ENCODE peak calls at places on chromosomes 1 and 21, in nine cellular contexts. N is pulmonary artery endothelial cell; C is NCI-H2081 treated with DMSO at 0.1 percent for 48 hours; R is fibroblast of lung; E is stimulated activated CD8-positive, alpha-beta memory T cell treated with anti-CD3 and anti-CD28 coated beads, Interleukin-15, amount 100 ng/mL, for 24 hours; W is stimulated activated CD4-positive, alpha-beta T cell treated with anti-CD3 and anti-CD28 coated beads, TNF-alpha, amount 100 ng/mL, for 4 hours; I is SW480; F is tibial artery; L is H54. O is an unnamed sample.
A peak's percentile ranks its signal among the peaks of the same experiment; 100 is the strongest.

GRCh38 chr1:27648602-27649305 is 13.8 kb upstream of the FGR start:
- DNase-seq in N (no peak), C (no peak), R (no peak), E (no peak), W (no peak), I (no peak), F (no peak), L (no peak), O (no peak)

GRCh38 chr1:17696417-17697301 is 58.5 kb upstream of the ACTL8 start:
- DNase-seq in N (peak; percentile 19), C (no peak), R (peak; percentile 70), E (no peak), W (no peak), I (peak; percentile 33), F (no peak), L (peak; percentile 71), O (no peak)

GRCh38 chr1:71610489-71610888 is 529.7 kb upstream of the ZRANB2 start:
- DNase-seq in N (no peak), C (no peak), R (no peak), E (no peak), W (no peak), I (no peak), F (no peak), L (no peak), O (no peak)

GRCh38 chr1:40692429-40692905 is 963 bp downstream of the NFYC start:
- DNase-seq in N (no peak), C (no peak), R (peak; percentile 22), E (no peak), W (peak; percentile 5), I (peak; percentile 41), F (no peak), L (no peak), O (no peak)

GRCh38 chr1:202807926-202808757 is at the start of gene KDM5B:
- DNase-seq in N (peak; percentile 10), C (no peak), R (peak; percentile 78), E (no peak), W (peak; percentile 61), I (peak; percentile 69), F (peak; percentile 78), L (peak; percentile 81), O (peak; percentile 53)

GRCh38 chr1:219271914-219272545 is 98.4 kb downstream of the LYPLAL1 start:
- DNase-seq in N (no peak), C (no peak), R (peak; percentile 76), E (no peak), W (no peak), I (no peak), F (no peak), L (no peak), O (no peak)

GRCh38 chr1:23283660-23284602 is 60.2 kb downstream of the HNRNPR start:
- DNase-seq in N (no peak), C (no peak), R (peak; percentile 73), E (no peak), W (no peak), I (no peak), F (no peak), L (no peak), O (no peak)

GRCh38 chr1:100308777-100309176 is 42.8 kb downstream of the RTCA start:
- DNase-seq in N (peak; percentile 52), C (no peak), R (peak; percentile 41), E (no peak), W (no peak), I (no peak), F (no peak), L (no peak), O (no peak)

GRCh38 chr1:6596886-6597776 is 5.5 kb downstream of the KLHL21 start:
- DNase-seq in N (no peak), C (no peak), R (no peak), E (no peak), W (no peak), I (no peak), F (no peak), L (no peak), O (no peak)

GRCh38 chr1:39827201-39827600 is 38.5 kb upstream of the BMP8B start:
- DNase-seq in N (no peak), C (no peak), R (no peak), E (no peak), W (no peak), I (no peak), F (no peak), L (no peak), O (no peak)

GRCh38 chr21:44959376-44960091 is 19.7 kb downstream of the SLX9 start:
- DNase-seq in N (no peak), C (no peak), R (no peak), E (no peak), W (no peak), I (no peak), F (peak; percentile 68), L (no peak), O (no peak)

GRCh38 chr1:223106856-223107255 is 36.2 kb downstream of the TLR5 start:
- DNase-seq in N (no peak), C (no peak), R (no peak), E (no peak), W (no peak), I (no peak), F (peak; percentile 10), L (no peak), O (no peak)

GRCh38 chr1:22709227-22709626 is 1.4 kb upstream of the EPHB2 start:
- DNase-seq in N (no peak), C (no peak), R (no peak), E (no peak), W (no peak), I (no peak), F (no peak), L (no peak), O (no peak)

GRCh38 chr1:151371744-151372410 is 628 bp downstream of the SELENBP1 start:
- DNase-seq in N (no peak), C (peak; percentile 66), R (peak; percentile 38), E (no peak), W (no peak), I (no peak), F (peak; percentile 88), L (no peak), O (no peak)

GRCh38 chr21:26116456-26117011 is 54.0 kb downstream of the APP start:
- DNase-seq in N (no peak), C (no peak), R (peak; percentile 55), E (no peak), W (no peak), I (no peak), F (no peak), L (no peak), O (no peak)

GRCh38 chr1:207298666-207299065 is 22.8 kb upstream of the CD55 start:
- DNase-seq in N (no peak), C (no peak), R (peak; percentile 40), E (no peak), W (no peak), I (no peak), F (no peak), L (no peak), O (no peak)

GRCh38 chr21:27034796-27035195 is 67.9 kb upstream of the ADAMTS5 start:
- DNase-seq in N (no peak), C (no peak), R (no peak), E (no peak), W (no peak), I (no peak), F (no peak), L (no peak), O (no peak)

GRCh38 chr1:3803905-3804626 is 7.8 kb upstream of the LRRC47 start:
- DNase-seq in N (peak; percentile 26), C (no peak), R (peak; percentile 29), E (no peak), W (no peak), I (no peak), F (no peak), L (no peak), O (no peak)

GRCh38 chr1:222240536-222241181 is 307.2 kb downstream of the HHIPL2 start:
- DNase-seq in N (no peak), C (no peak), R (peak; percentile 72), E (no peak), W (no peak), I (no peak), F (no peak), L (peak; percentile 14), O (no peak)

GRCh38 chr1:219277304-219277840 is 103.7 kb downstream of the LYPLAL1 start:
- DNase-seq in N (no peak), C (no peak), R (peak; percentile 64), E (no peak), W (no peak), I (no peak), F (no peak), L (no peak), O (no peak)

GRCh38 chr1:236806634-236807033 is 11.5 kb downstream of the MTR start:
- DNase-seq in N (no peak), C (no peak), R (no peak), E (no peak), W (no peak), I (no peak), F (no peak), L (no peak), O (no peak)

O was measured in activated T-helper 1 cell treated with Interleukin-2 at 50 U/mL for 16 hours.